ENCODE peak calls at places on chromosome 9, in nine cellular contexts. U is KBM-7, Q is heart left ventricle, O is GM13977, H is Right ventricle myocardium inferior, L is NCI-H2029, I is cardiac fibroblast, K is GM10248, S is Caco-2. P is an unnamed sample.

GRCh38 chr9:124781967-124782660 is 5.2 kb downstream of the OLFML2A start:
- DNase-seq in U (no peak), Q (no peak), O (peak), H (no peak), L (no peak), I (no peak), K (peak), S (no peak), P (no peak)

GRCh38 chr9:123368481-123369153 is 12.6 kb downstream of the CRB2 start:
- DNase-seq in U (no peak), Q (no peak), O (no peak), H (no peak), L (no peak), I (no peak), K (no peak), S (no peak), P (no peak)

GRCh38 chr9:128438343-128439109 is 17.3 kb upstream of the ODF2 start:
- DNase-seq in U (peak), Q (peak), O (peak), H (peak), L (peak), I (peak), K (peak), S (peak), P (peak)

GRCh38 chr9:35911690-35912089 is 2.4 kb downstream of the SPAAR start:
- DNase-seq in U (no peak), Q (peak), O (no peak), H (no peak), L (no peak), I (no peak), K (no peak), S (no peak), P (no peak)

GRCh38 chr9:90114641-90115040 is 509.8 kb downstream of the GADD45G start:
- DNase-seq in U (no peak), Q (no peak), O (no peak), H (no peak), L (no peak), I (no peak), K (no peak), S (no peak), P (no peak)

GRCh38 chr9:70607926-70608325 is 193.5 kb upstream of the KLF9 start:
- DNase-seq in U (peak), Q (no peak), O (no peak), H (no peak), L (no peak), I (no peak), K (no peak), S (no peak), P (no peak)

GRCh38 chr9:70111042-70111602 is 67.5 kb downstream of the MAMDC2 start:
- DNase-seq in U (peak), Q (peak), O (peak), H (peak), L (peak), I (peak), K (peak), S (peak), P (no peak)

GRCh38 chr9:71072587-71072986 is 48.8 kb downstream of the TRPM3 start:
- DNase-seq in U (no peak), Q (no peak), O (no peak), H (no peak), L (no peak), I (no peak), K (no peak), S (no peak), P (peak)

GRCh38 chr9:105204416-105204815 is 40.0 kb upstream of the SLC44A1 start:
- DNase-seq in U (no peak), Q (no peak), O (no peak), H (no peak), L (no peak), I (peak), K (no peak), S (no peak), P (no peak)

GRCh38 chr9:21682981-21683380 is 119.5 kb upstream of the MTAP start:
- DNase-seq in U (no peak), Q (no peak), O (no peak), H (no peak), L (no peak), I (peak), K (no peak), S (no peak), P (no peak)

GRCh38 chr9:26833792-26834191 is 58.8 kb downstream of the CAAP1 start:
- DNase-seq in U (peak), Q (no peak), O (no peak), H (no peak), L (no peak), I (no peak), K (no peak), S (no peak), P (peak)

GRCh38 chr9:112755059-112755458 is 4.5 kb downstream of the SNX30 start:
- DNase-seq in U (peak), Q (no peak), O (no peak), H (no peak), L (no peak), I (peak), K (no peak), S (no peak), P (peak)

GRCh38 chr9:34275811-34276210 is 53.3 kb downstream of the KIF24 start:
- DNase-seq in U (no peak), Q (no peak), O (no peak), H (no peak), L (no peak), I (no peak), K (no peak), S (no peak), P (no peak)

GRCh38 chr9:81825831-81826540 is 102.2 kb upstream of the SPATA31D4 start:
- DNase-seq in U (no peak), Q (no peak), O (no peak), H (no peak), L (no peak), I (peak), K (no peak), S (no peak), P (peak)

GRCh38 chr9:76699966-76700365 is 64.3 kb upstream of the PCA3 start:
- DNase-seq in U (no peak), Q (no peak), O (no peak), H (no peak), L (no peak), I (peak), K (no peak), S (no peak), P (no peak)

GRCh38 chr9:11312976-11313375 is 700.2 kb upstream of the PTPRD start:
- DNase-seq in U (no peak), Q (no peak), O (no peak), H (peak), L (peak), I (no peak), K (no peak), S (no peak), P (peak)

GRCh38 chr9:15403155-15403554 is 19.5 kb upstream of the SNAPC3 start:
- DNase-seq in U (peak), Q (no peak), O (peak), H (no peak), L (no peak), I (peak), K (no peak), S (peak), P (no peak)

GRCh38 chr9:93591301-93591700 is 14.9 kb downstream of the PHF2 start:
- DNase-seq in U (no peak), Q (no peak), O (no peak), H (no peak), L (no peak), I (no peak), K (no peak), S (no peak), P (no peak)

GRCh38 chr9:87370003-87370685 is 127.5 kb upstream of the DAPK1 start:
- DNase-seq in U (peak), Q (no peak), O (no peak), H (no peak), L (no peak), I (no peak), K (no peak), S (no peak), P (no peak)

GRCh38 chr9:20200900-20201495 is 412.2 kb upstream of the SLC24A2 start:
- DNase-seq in U (no peak), Q (no peak), O (no peak), H (no peak), L (no peak), I (no peak), K (no peak), S (no peak), P (no peak)

GRCh38 chr9:127570533-127571111 is 41.5 kb upstream of the STXBP1 start:
- DNase-seq in U (no peak), Q (no peak), O (no peak), H (no peak), L (peak), I (no peak), K (no peak), S (no peak), P (no peak)

GRCh38 chr9:128893354-128893753 is 11.4 kb downstream of the LRRC8A start:
- DNase-seq in U (no peak), Q (no peak), O (no peak), H (no peak), L (no peak), I (no peak), K (no peak), S (no peak), P (no peak)